ENCODE peak calls at places on chromosomes 1 and 21, in ten cellular contexts. One of them, this sample, is unnamed.
A peak's percentile ranks its signal among the peaks of the same experiment; 100 is the strongest.

GRCh38 chr21:38334866-38335265 is 78.1 kb downstream of the KCNJ15 start:
- DNase-seq in HEK293T: no peak
- DNase-seq in fibroblast of mammary gland: no peak
- DNase-seq in esophagus muscularis mucosa: no peak
- DNase-seq in cardiac muscle cell: no peak
- DNase-seq in aorta: no peak
- DNase-seq in GM20000: no peak
- DNase-seq in mesothelial cell of epicardium: no peak
- DNase-seq in GM23338: no peak
- DNase-seq in stimulated activated CD8-positive, alpha-beta memory T cell treated with anti-CD3 and anti-CD28 coated beads, Interleukin-4, amount 100 ng/mL, for 1 hour: no peak
- DNase-seq in this sample: no peak

GRCh38 chr1:162081316-162081715 is 11.8 kb downstream of the NOS1AP start:
- DNase-seq in HEK293T: no peak
- DNase-seq in fibroblast of mammary gland: peak; percentile 11
- DNase-seq in esophagus muscularis mucosa: no peak
- DNase-seq in cardiac muscle cell: peak; percentile 23
- DNase-seq in aorta: no peak
- DNase-seq in GM20000: no peak
- DNase-seq in mesothelial cell of epicardium: no peak
- DNase-seq in GM23338: no peak
- DNase-seq in stimulated activated CD8-positive, alpha-beta memory T cell treated with anti-CD3 and anti-CD28 coated beads, Interleukin-4, amount 100 ng/mL, for 1 hour: no peak
- DNase-seq in this sample: no peak

GRCh38 chr1:99766378-99766800 is at the start of gene FRRS1:
- DNase-seq in HEK293T: peak; percentile 81
- DNase-seq in fibroblast of mammary gland: peak; percentile 71
- DNase-seq in esophagus muscularis mucosa: no peak
- DNase-seq in cardiac muscle cell: peak; percentile 81
- DNase-seq in aorta: peak; percentile 74
- DNase-seq in GM20000: peak; percentile 66
- DNase-seq in mesothelial cell of epicardium: peak; percentile 47
- DNase-seq in GM23338: peak; percentile 92
- DNase-seq in stimulated activated CD8-positive, alpha-beta memory T cell treated with anti-CD3 and anti-CD28 coated beads, Interleukin-4, amount 100 ng/mL, for 1 hour: no peak
- DNase-seq in this sample: no peak

GRCh38 chr1:26112407-26112775 is 767 bp downstream of the PDIK1L start:
- DNase-seq in HEK293T: no peak
- DNase-seq in fibroblast of mammary gland: no peak
- DNase-seq in esophagus muscularis mucosa: no peak
- DNase-seq in cardiac muscle cell: no peak
- DNase-seq in aorta: no peak
- DNase-seq in GM20000: peak; percentile 41
- DNase-seq in mesothelial cell of epicardium: no peak
- DNase-seq in GM23338: no peak
- DNase-seq in stimulated activated CD8-positive, alpha-beta memory T cell treated with anti-CD3 and anti-CD28 coated beads, Interleukin-4, amount 100 ng/mL, for 1 hour: no peak
- DNase-seq in this sample: no peak

GRCh38 chr1:24903011-24903461 is 27.0 kb downstream of the RUNX3 start:
- DNase-seq in HEK293T: no peak
- DNase-seq in fibroblast of mammary gland: no peak
- DNase-seq in esophagus muscularis mucosa: no peak
- DNase-seq in cardiac muscle cell: no peak
- DNase-seq in aorta: peak; percentile 66
- DNase-seq in GM20000: no peak
- DNase-seq in mesothelial cell of epicardium: peak; percentile 10
- DNase-seq in GM23338: no peak
- DNase-seq in stimulated activated CD8-positive, alpha-beta memory T cell treated with anti-CD3 and anti-CD28 coated beads, Interleukin-4, amount 100 ng/mL, for 1 hour: no peak
- DNase-seq in this sample: no peak

GRCh38 chr1:189787201-189787600 is 690.5 kb downstream of the BRINP3 start:
- DNase-seq in HEK293T: no peak
- DNase-seq in fibroblast of mammary gland: no peak
- DNase-seq in esophagus muscularis mucosa: no peak
- DNase-seq in cardiac muscle cell: peak; percentile 16
- DNase-seq in aorta: no peak
- DNase-seq in GM20000: no peak
- DNase-seq in mesothelial cell of epicardium: no peak
- DNase-seq in GM23338: peak; percentile 75
- DNase-seq in stimulated activated CD8-positive, alpha-beta memory T cell treated with anti-CD3 and anti-CD28 coated beads, Interleukin-4, amount 100 ng/mL, for 1 hour: no peak
- DNase-seq in this sample: no peak

GRCh38 chr1:88917321-88918025 is 26.1 kb upstream of the GTF2B start:
- DNase-seq in HEK293T: no peak
- DNase-seq in fibroblast of mammary gland: peak; percentile 5
- DNase-seq in esophagus muscularis mucosa: no peak
- DNase-seq in cardiac muscle cell: no peak
- DNase-seq in aorta: no peak
- DNase-seq in GM20000: no peak
- DNase-seq in mesothelial cell of epicardium: no peak
- DNase-seq in GM23338: no peak
- DNase-seq in stimulated activated CD8-positive, alpha-beta memory T cell treated with anti-CD3 and anti-CD28 coated beads, Interleukin-4, amount 100 ng/mL, for 1 hour: no peak
- DNase-seq in this sample: no peak

GRCh38 chr1:109112056-109112651 is 1.8 kb upstream of the ELAPOR1 start:
- DNase-seq in HEK293T: peak; percentile 30
- DNase-seq in fibroblast of mammary gland: peak; percentile 60
- DNase-seq in esophagus muscularis mucosa: no peak
- DNase-seq in cardiac muscle cell: peak; percentile 49
- DNase-seq in aorta: no peak
- DNase-seq in GM20000: peak; percentile 49
- DNase-seq in mesothelial cell of epicardium: no peak
- DNase-seq in GM23338: no peak
- DNase-seq in stimulated activated CD8-positive, alpha-beta memory T cell treated with anti-CD3 and anti-CD28 coated beads, Interleukin-4, amount 100 ng/mL, for 1 hour: no peak
- DNase-seq in this sample: no peak

GRCh38 chr1:223323491-223324484 is 40.2 kb downstream of the SUSD4 start:
- DNase-seq in HEK293T: no peak
- DNase-seq in fibroblast of mammary gland: no peak
- DNase-seq in esophagus muscularis mucosa: no peak
- DNase-seq in cardiac muscle cell: no peak
- DNase-seq in aorta: no peak
- DNase-seq in GM20000: no peak
- DNase-seq in mesothelial cell of epicardium: no peak
- DNase-seq in GM23338: no peak
- DNase-seq in stimulated activated CD8-positive, alpha-beta memory T cell treated with anti-CD3 and anti-CD28 coated beads, Interleukin-4, amount 100 ng/mL, for 1 hour: no peak
- DNase-seq in this sample: no peak

GRCh38 chr1:157497987-157498781 is 54.1 kb downstream of the FCRL5 start:
- DNase-seq in HEK293T: no peak
- DNase-seq in fibroblast of mammary gland: no peak
- DNase-seq in esophagus muscularis mucosa: no peak
- DNase-seq in cardiac muscle cell: no peak
- DNase-seq in aorta: no peak
- DNase-seq in GM20000: no peak
- DNase-seq in mesothelial cell of epicardium: no peak
- DNase-seq in GM23338: no peak
- DNase-seq in stimulated activated CD8-positive, alpha-beta memory T cell treated with anti-CD3 and anti-CD28 coated beads, Interleukin-4, amount 100 ng/mL, for 1 hour: no peak
- DNase-seq in this sample: no peak

GRCh38 chr1:19398309-19398760 is 86.2 kb downstream of the SLC66A1 start:
- DNase-seq in HEK293T: no peak
- DNase-seq in fibroblast of mammary gland: peak; percentile 99
- DNase-seq in esophagus muscularis mucosa: no peak
- DNase-seq in cardiac muscle cell: peak; percentile 94
- DNase-seq in aorta: no peak
- DNase-seq in GM20000: no peak
- DNase-seq in mesothelial cell of epicardium: no peak
- DNase-seq in GM23338: no peak
- DNase-seq in stimulated activated CD8-positive, alpha-beta memory T cell treated with anti-CD3 and anti-CD28 coated beads, Interleukin-4, amount 100 ng/mL, for 1 hour: no peak
- DNase-seq in this sample: no peak

GRCh38 chr1:99662581-99663208 is 16.8 kb downstream of the PALMD start:
- DNase-seq in HEK293T: no peak
- DNase-seq in fibroblast of mammary gland: peak; percentile 97
- DNase-seq in esophagus muscularis mucosa: peak; percentile 93
- DNase-seq in cardiac muscle cell: peak; percentile 96
- DNase-seq in aorta: peak; percentile 79
- DNase-seq in GM20000: no peak
- DNase-seq in mesothelial cell of epicardium: no peak
- DNase-seq in GM23338: no peak
- DNase-seq in stimulated activated CD8-positive, alpha-beta memory T cell treated with anti-CD3 and anti-CD28 coated beads, Interleukin-4, amount 100 ng/mL, for 1 hour: no peak
- DNase-seq in this sample: no peak

GRCh38 chr1:183331095-183331742 is 87.0 kb downstream of the NMNAT2 start:
- DNase-seq in HEK293T: peak; percentile 42
- DNase-seq in fibroblast of mammary gland: no peak
- DNase-seq in esophagus muscularis mucosa: no peak
- DNase-seq in cardiac muscle cell: no peak
- DNase-seq in aorta: no peak
- DNase-seq in GM20000: no peak
- DNase-seq in mesothelial cell of epicardium: peak; percentile 66
- DNase-seq in GM23338: peak; percentile 66
- DNase-seq in stimulated activated CD8-positive, alpha-beta memory T cell treated with anti-CD3 and anti-CD28 coated beads, Interleukin-4, amount 100 ng/mL, for 1 hour: no peak
- DNase-seq in this sample: no peak

GRCh38 chr1:55088413-55088812 is 49.1 kb downstream of the PCSK9 start:
- DNase-seq in HEK293T: no peak
- DNase-seq in fibroblast of mammary gland: no peak
- DNase-seq in esophagus muscularis mucosa: no peak
- DNase-seq in cardiac muscle cell: no peak
- DNase-seq in aorta: no peak
- DNase-seq in GM20000: no peak
- DNase-seq in mesothelial cell of epicardium: no peak
- DNase-seq in GM23338: no peak
- DNase-seq in stimulated activated CD8-positive, alpha-beta memory T cell treated with anti-CD3 and anti-CD28 coated beads, Interleukin-4, amount 100 ng/mL, for 1 hour: no peak
- DNase-seq in this sample: no peak

GRCh38 chr1:6634278-6635052 is 9.8 kb downstream of the THAP3 start:
- DNase-seq in HEK293T: peak; percentile 54
- DNase-seq in fibroblast of mammary gland: peak; percentile 50
- DNase-seq in esophagus muscularis mucosa: no peak
- DNase-seq in cardiac muscle cell: peak; percentile 51
- DNase-seq in aorta: peak; percentile 85
- DNase-seq in GM20000: peak; percentile 54
- DNase-seq in mesothelial cell of epicardium: peak; percentile 57
- DNase-seq in GM23338: peak; percentile 75
- DNase-seq in stimulated activated CD8-positive, alpha-beta memory T cell treated with anti-CD3 and anti-CD28 coated beads, Interleukin-4, amount 100 ng/mL, for 1 hour: no peak
- DNase-seq in this sample: no peak

GRCh38 chr1:247857986-247858356 is 984 bp downstream of the TRIM58 start:
- DNase-seq in HEK293T: no peak
- DNase-seq in fibroblast of mammary gland: no peak
- DNase-seq in esophagus muscularis mucosa: no peak
- DNase-seq in cardiac muscle cell: no peak
- DNase-seq in aorta: no peak
- DNase-seq in GM20000: peak; percentile 21
- DNase-seq in mesothelial cell of epicardium: no peak
- DNase-seq in GM23338: peak; percentile 31
- DNase-seq in stimulated activated CD8-positive, alpha-beta memory T cell treated with anti-CD3 and anti-CD28 coated beads, Interleukin-4, amount 100 ng/mL, for 1 hour: no peak
- DNase-seq in this sample: no peak

GRCh38 chr1:38454236-38454635 is 405.3 kb downstream of the RRAGC start:
- DNase-seq in HEK293T: no peak
- DNase-seq in fibroblast of mammary gland: peak; percentile 8
- DNase-seq in esophagus muscularis mucosa: peak; percentile 86
- DNase-seq in cardiac muscle cell: no peak
- DNase-seq in aorta: no peak
- DNase-seq in GM20000: no peak
- DNase-seq in mesothelial cell of epicardium: no peak
- DNase-seq in GM23338: peak; percentile 85
- DNase-seq in stimulated activated CD8-positive, alpha-beta memory T cell treated with anti-CD3 and anti-CD28 coated beads, Interleukin-4, amount 100 ng/mL, for 1 hour: no peak
- DNase-seq in this sample: no peak

GRCh38 chr1:34785875-34786470 is 5.0 kb downstream of the GJB3 start:
- DNase-seq in HEK293T: no peak
- DNase-seq in fibroblast of mammary gland: no peak
- DNase-seq in esophagus muscularis mucosa: no peak
- DNase-seq in cardiac muscle cell: no peak
- DNase-seq in aorta: peak; percentile 2
- DNase-seq in GM20000: no peak
- DNase-seq in mesothelial cell of epicardium: no peak
- DNase-seq in GM23338: no peak
- DNase-seq in stimulated activated CD8-positive, alpha-beta memory T cell treated with anti-CD3 and anti-CD28 coated beads, Interleukin-4, amount 100 ng/mL, for 1 hour: no peak
- DNase-seq in this sample: no peak

GRCh38 chr1:25431495-25432363 is 1.0 kb downstream of the MACO1 start:
- DNase-seq in HEK293T: no peak
- DNase-seq in fibroblast of mammary gland: no peak
- DNase-seq in esophagus muscularis mucosa: no peak
- DNase-seq in cardiac muscle cell: no peak
- DNase-seq in aorta: no peak
- DNase-seq in GM20000: no peak
- DNase-seq in mesothelial cell of epicardium: no peak
- DNase-seq in GM23338: no peak
- DNase-seq in stimulated activated CD8-positive, alpha-beta memory T cell treated with anti-CD3 and anti-CD28 coated beads, Interleukin-4, amount 100 ng/mL, for 1 hour: no peak
- DNase-seq in this sample: no peak

GRCh38 chr1:231226161-231226560 is 14.9 kb upstream of the GNPAT start:
- DNase-seq in HEK293T: no peak
- DNase-seq in fibroblast of mammary gland: no peak
- DNase-seq in esophagus muscularis mucosa: no peak
- DNase-seq in cardiac muscle cell: no peak
- DNase-seq in aorta: no peak
- DNase-seq in GM20000: no peak
- DNase-seq in mesothelial cell of epicardium: no peak
- DNase-seq in GM23338: no peak
- DNase-seq in stimulated activated CD8-positive, alpha-beta memory T cell treated with anti-CD3 and anti-CD28 coated beads, Interleukin-4, amount 100 ng/mL, for 1 hour: no peak
- DNase-seq in this sample: no peak

GRCh38 chr1:41622859-41623732 is 138.6 kb upstream of the EDN2 start:
- DNase-seq in HEK293T: no peak
- DNase-seq in fibroblast of mammary gland: no peak
- DNase-seq in esophagus muscularis mucosa: peak; percentile 64
- DNase-seq in cardiac muscle cell: peak; percentile 14
- DNase-seq in aorta: no peak
- DNase-seq in GM20000: peak; percentile 86
- DNase-seq in mesothelial cell of epicardium: no peak
- DNase-seq in GM23338: no peak
- DNase-seq in stimulated activated CD8-positive, alpha-beta memory T cell treated with anti-CD3 and anti-CD28 coated beads, Interleukin-4, amount 100 ng/mL, for 1 hour: no peak
- DNase-seq in this sample: no peak

GRCh38 chr1:231557898-231558710 is 29.6 kb downstream of the TSNAX start:
- DNase-seq in HEK293T: no peak
- DNase-seq in fibroblast of mammary gland: peak; percentile 65
- DNase-seq in esophagus muscularis mucosa: no peak
- DNase-seq in cardiac muscle cell: no peak
- DNase-seq in aorta: no peak
- DNase-seq in GM20000: no peak
- DNase-seq in mesothelial cell of epicardium: no peak
- DNase-seq in GM23338: no peak
- DNase-seq in stimulated activated CD8-positive, alpha-beta memory T cell treated with anti-CD3 and anti-CD28 coated beads, Interleukin-4, amount 100 ng/mL, for 1 hour: no peak
- DNase-seq in this sample: no peak

GRCh38 chr21:23743821-23744220 is 1863.5 kb downstream of the MRPL39 start:
- DNase-seq in HEK293T: no peak
- DNase-seq in fibroblast of mammary gland: no peak
- DNase-seq in esophagus muscularis mucosa: no peak
- DNase-seq in cardiac muscle cell: no peak
- DNase-seq in aorta: no peak
- DNase-seq in GM20000: no peak
- DNase-seq in mesothelial cell of epicardium: no peak
- DNase-seq in GM23338: no peak
- DNase-seq in stimulated activated CD8-positive, alpha-beta memory T cell treated with anti-CD3 and anti-CD28 coated beads, Interleukin-4, amount 100 ng/mL, for 1 hour: no peak
- DNase-seq in this sample: no peak

GRCh38 chr1:45721207-45721606 is 29.2 kb downstream of the IPP start:
- DNase-seq in HEK293T: no peak
- DNase-seq in fibroblast of mammary gland: no peak
- DNase-seq in esophagus muscularis mucosa: no peak
- DNase-seq in cardiac muscle cell: peak; percentile 33
- DNase-seq in aorta: no peak
- DNase-seq in GM20000: no peak
- DNase-seq in mesothelial cell of epicardium: no peak
- DNase-seq in GM23338: no peak
- DNase-seq in stimulated activated CD8-positive, alpha-beta memory T cell treated with anti-CD3 and anti-CD28 coated beads, Interleukin-4, amount 100 ng/mL, for 1 hour: no peak
- DNase-seq in this sample: no peak

GRCh38 chr1:99456536-99456935 is 189.4 kb upstream of the PALMD start:
- DNase-seq in HEK293T: no peak
- DNase-seq in fibroblast of mammary gland: peak; percentile 70
- DNase-seq in esophagus muscularis mucosa: no peak
- DNase-seq in cardiac muscle cell: peak; percentile 7
- DNase-seq in aorta: no peak
- DNase-seq in GM20000: no peak
- DNase-seq in mesothelial cell of epicardium: no peak
- DNase-seq in GM23338: no peak
- DNase-seq in stimulated activated CD8-positive, alpha-beta memory T cell treated with anti-CD3 and anti-CD28 coated beads, Interleukin-4, amount 100 ng/mL, for 1 hour: no peak
- DNase-seq in this sample: no peak

GRCh38 chr1:200518524-200518923 is 102.0 kb downstream of the KIF14 start:
- DNase-seq in HEK293T: no peak
- DNase-seq in fibroblast of mammary gland: no peak
- DNase-seq in esophagus muscularis mucosa: no peak
- DNase-seq in cardiac muscle cell: no peak
- DNase-seq in aorta: no peak
- DNase-seq in GM20000: no peak
- DNase-seq in mesothelial cell of epicardium: no peak
- DNase-seq in GM23338: no peak
- DNase-seq in stimulated activated CD8-positive, alpha-beta memory T cell treated with anti-CD3 and anti-CD28 coated beads, Interleukin-4, amount 100 ng/mL, for 1 hour: no peak
- DNase-seq in this sample: no peak

GRCh38 chr1:158191299-158191698 is 10.6 kb downstream of the CD1D start:
- DNase-seq in HEK293T: no peak
- DNase-seq in fibroblast of mammary gland: no peak
- DNase-seq in esophagus muscularis mucosa: no peak
- DNase-seq in cardiac muscle cell: no peak
- DNase-seq in aorta: no peak
- DNase-seq in GM20000: no peak
- DNase-seq in mesothelial cell of epicardium: no peak
- DNase-seq in GM23338: peak; percentile 29
- DNase-seq in stimulated activated CD8-positive, alpha-beta memory T cell treated with anti-CD3 and anti-CD28 coated beads, Interleukin-4, amount 100 ng/mL, for 1 hour: no peak
- DNase-seq in this sample: no peak

GRCh38 chr1:87333692-87334347 is 5.1 kb downstream of the LMO4 start:
- DNase-seq in HEK293T: no peak
- DNase-seq in fibroblast of mammary gland: no peak
- DNase-seq in esophagus muscularis mucosa: no peak
- DNase-seq in cardiac muscle cell: no peak
- DNase-seq in aorta: no peak
- DNase-seq in GM20000: peak; percentile 65
- DNase-seq in mesothelial cell of epicardium: no peak
- DNase-seq in GM23338: no peak
- DNase-seq in stimulated activated CD8-positive, alpha-beta memory T cell treated with anti-CD3 and anti-CD28 coated beads, Interleukin-4, amount 100 ng/mL, for 1 hour: no peak
- DNase-seq in this sample: no peak